ENCODE peak calls at places on chromosomes 7 and 10, in four cellular contexts. B is AG04450, U is astrocyte of the spinal cord, H is lower lobe of right lung. E is an unnamed sample.

GRCh38 chr7:64407148-64407547 is 93.4 kb downstream of the ZNF736 start:
- DNase-seq in H (no peak), B (no peak), U (no peak), E (no peak)

GRCh38 chr10:22252801-22253577 is 35.2 kb upstream of the EBLN1 start:
- DNase-seq in U (peak), B (no peak), H (peak), E (peak)

GRCh38 chr10:18060217-18060616 is 80.0 kb upstream of the CACNB2 start:
- DNase-seq in H (no peak), B (peak), U (no peak), E (no peak)

GRCh38 chr10:93392111-93392510 is 90.0 kb downstream of the MYOF start:
- DNase-seq in H (no peak), U (no peak), B (no peak), E (no peak)

GRCh38 chr10:88089498-88089897 is 226.1 kb downstream of the PTEN start:
- DNase-seq in U (no peak), B (no peak), H (no peak), E (no peak)

GRCh38 chr10:48449501-48450232 is 143.2 kb downstream of the MAPK8 start:
- DNase-seq in H (no peak), U (no peak), B (no peak), E (peak)

GRCh38 chr10:103592186-103593021 is 98.9 kb downstream of the NEURL1 start:
- DNase-seq in U (peak), B (no peak), H (no peak), E (no peak)

GRCh38 chr7:47677664-47678063 is 95.8 kb upstream of the TNS3 start:
- DNase-seq in U (no peak), B (no peak), H (no peak), E (no peak)

GRCh38 chr7:115631782-115632181 is 398.8 kb downstream of the TFEC start:
- DNase-seq in B (no peak), H (no peak), U (no peak), E (no peak)

GRCh38 chr10:131419797-131420196 is 108.3 kb upstream of the TCERG1L start:
- DNase-seq in B (no peak), H (no peak), U (no peak), E (no peak)

GRCh38 chr7:65927489-65928448 is 54.2 kb downstream of the GUSB start:
- DNase-seq in U (no peak), H (no peak), B (no peak), E (no peak)

GRCh38 chr10:89391882-89392756 is at the start of gene IFIT1:
- DNase-seq in U (peak), B (peak), H (no peak), E (no peak)

GRCh38 chr7:73509463-73509862 is 12.6 kb downstream of the BAZ1B start:
- DNase-seq in U (no peak), B (no peak), H (peak), E (peak)

GRCh38 chr7:44111759-44112158 is 7.6 kb downstream of the AEBP1 start:
- DNase-seq in B (no peak), H (no peak), U (no peak), E (no peak)

GRCh38 chr7:130364446-130364845 is 15.8 kb upstream of the CPA1 start:
- DNase-seq in H (no peak), U (no peak), B (no peak), E (no peak)

GRCh38 chr10:100978896-100979185 is 8.5 kb downstream of the MRPL43 start:
- DNase-seq in U (no peak), B (no peak), H (no peak), E (no peak)

GRCh38 chr7:100894860-100895700 is 608 bp downstream of the ACHE start:
- DNase-seq in B (no peak), U (no peak), H (no peak), E (peak)

GRCh38 chr10:124379609-124380193 is 39.0 kb downstream of the OAT start:
- DNase-seq in H (no peak), U (no peak), B (no peak), E (peak)

GRCh38 chr7:156722427-156722826 is 81.9 kb downstream of the RNF32 start:
- DNase-seq in H (no peak), U (no peak), B (no peak), E (no peak)

GRCh38 chr7:42107484-42107883 is 129.5 kb downstream of the GLI3 start:
- DNase-seq in B (no peak), H (no peak), U (no peak), E (no peak)

GRCh38 chr7:111527545-111527944 is 34.7 kb downstream of the IMMP2L start:
- DNase-seq in H (no peak), B (no peak), U (no peak), E (no peak)

GRCh38 chr10:13993169-13993568 is 337.6 kb downstream of the FRMD4A start:
- DNase-seq in H (no peak), B (peak), U (peak), E (no peak)

GRCh38 chr10:96352027-96352426 is 6.8 kb downstream of the OPALIN start:
- DNase-seq in H (no peak), U (no peak), B (no peak), E (no peak)

GRCh38 chr7:101088858-101089529 is 3.7 kb downstream of the TRIM56 start:
- DNase-seq in B (no peak), H (no peak), U (no peak), E (no peak)

GRCh38 chr10:93468532-93469213 is 13.5 kb downstream of the MYOF start:
- DNase-seq in H (no peak), B (peak), U (peak), E (no peak)

GRCh38 chr7:55140981-55141278 is 122.1 kb downstream of the EGFR start:
- DNase-seq in U (no peak), H (no peak), B (no peak), E (no peak)

GRCh38 chr10:4586756-4587155 is 239.3 kb upstream of the AKR1E2 start:
- DNase-seq in B (no peak), U (peak), H (no peak), E (no peak)

GRCh38 chr7:151632750-151633515 is 113.2 kb upstream of the RHEB start:
- DNase-seq in U (peak), B (no peak), H (peak), E (peak)

GRCh38 chr10:10967029-10967428 is 50.6 kb upstream of the CELF2 start:
- DNase-seq in B (no peak), U (no peak), H (no peak), E (no peak)
- TF ChIP-seq CTCF in B (no peak), U (no peak), H (no peak), E (no peak)

GRCh38 chr7:50641442-50642405 is 76.5 kb upstream of the DDC start:
- DNase-seq in B (no peak), H (no peak), U (no peak), E (peak)
- TF ChIP-seq CTCF in B (no peak), H (peak), U (no peak), E (peak)

DNA sequence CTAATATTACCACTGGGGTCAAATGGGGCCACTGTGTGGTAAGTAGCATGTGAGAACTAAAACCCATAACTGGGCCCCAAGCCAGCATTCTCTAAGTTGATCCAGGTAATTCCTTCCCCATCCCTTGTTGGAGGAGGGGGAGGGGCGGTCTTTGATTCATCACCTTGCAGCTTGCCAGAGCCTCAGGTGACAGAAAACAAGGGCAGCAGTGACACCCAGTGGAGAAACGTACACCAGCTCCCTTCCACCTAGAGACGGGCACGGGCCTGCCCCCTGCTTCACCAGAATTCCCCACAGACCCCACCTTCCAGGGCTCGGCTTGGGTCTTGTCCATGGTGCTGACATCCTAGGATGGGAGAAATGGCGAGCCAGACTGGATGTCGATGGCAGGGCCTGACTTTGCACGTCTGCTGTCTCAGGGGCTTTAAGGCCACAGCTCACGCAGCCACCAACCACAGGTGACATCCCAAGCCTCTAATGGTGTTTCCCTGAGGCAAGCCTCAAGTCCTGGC is 102.0 kb downstream of the STRA8 start:
- DNase-seq in B (peak), H (no peak), U (peak), E (no peak)
- TF ChIP-seq CTCF in B (no peak), H (peak), U (peak), E (peak)

DNA sequence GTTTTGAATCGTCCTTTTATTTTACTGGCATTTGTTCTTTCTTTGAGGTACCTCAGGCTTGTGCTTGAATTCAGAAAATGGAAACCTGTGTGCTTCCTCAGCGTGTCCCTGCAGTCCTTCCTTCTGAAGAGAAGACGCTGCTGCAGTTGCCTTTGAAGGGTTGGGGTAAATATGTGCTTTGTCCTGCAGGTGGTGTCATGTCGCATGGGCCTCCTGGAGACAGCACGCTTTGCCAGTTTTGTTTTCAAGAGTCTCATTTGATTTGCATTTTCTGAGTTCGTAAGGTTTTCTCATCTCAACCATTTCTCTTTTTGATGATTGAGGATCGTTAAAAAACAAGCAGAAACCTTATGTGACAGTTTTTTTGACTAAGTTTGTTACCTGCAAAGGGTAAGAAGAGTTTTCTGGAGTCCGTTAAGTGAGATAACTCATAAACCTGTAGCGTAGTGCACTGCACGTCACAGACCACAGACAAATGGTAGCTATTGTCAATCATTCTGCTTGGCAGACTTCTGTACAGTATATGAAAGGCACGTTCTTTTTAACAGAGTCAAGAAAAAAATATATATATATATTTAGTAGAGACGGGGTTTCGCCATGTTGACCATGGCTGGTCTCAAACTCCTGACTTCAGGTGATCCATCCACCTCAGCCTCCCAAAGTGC is 57.0 kb downstream of the CDC123 start:
- DNase-seq in H (no peak), U (peak), B (no peak), E (no peak)
- TF ChIP-seq CTCF in H (no peak), U (peak), B (peak), E (peak)

GRCh38 chr7:149354119-149354518 is 92.1 kb downstream of the ZNF783 start:
- DNase-seq in B (no peak), H (no peak), U (no peak), E (no peak)

GRCh38 chr7:149355390-149356048 is 93.5 kb downstream of the ZNF783 start:
- DNase-seq in B (no peak), U (no peak), H (no peak), E (no peak)
- TF ChIP-seq CTCF in B (no peak), U (no peak), H (no peak), E (no peak)

DNA sequence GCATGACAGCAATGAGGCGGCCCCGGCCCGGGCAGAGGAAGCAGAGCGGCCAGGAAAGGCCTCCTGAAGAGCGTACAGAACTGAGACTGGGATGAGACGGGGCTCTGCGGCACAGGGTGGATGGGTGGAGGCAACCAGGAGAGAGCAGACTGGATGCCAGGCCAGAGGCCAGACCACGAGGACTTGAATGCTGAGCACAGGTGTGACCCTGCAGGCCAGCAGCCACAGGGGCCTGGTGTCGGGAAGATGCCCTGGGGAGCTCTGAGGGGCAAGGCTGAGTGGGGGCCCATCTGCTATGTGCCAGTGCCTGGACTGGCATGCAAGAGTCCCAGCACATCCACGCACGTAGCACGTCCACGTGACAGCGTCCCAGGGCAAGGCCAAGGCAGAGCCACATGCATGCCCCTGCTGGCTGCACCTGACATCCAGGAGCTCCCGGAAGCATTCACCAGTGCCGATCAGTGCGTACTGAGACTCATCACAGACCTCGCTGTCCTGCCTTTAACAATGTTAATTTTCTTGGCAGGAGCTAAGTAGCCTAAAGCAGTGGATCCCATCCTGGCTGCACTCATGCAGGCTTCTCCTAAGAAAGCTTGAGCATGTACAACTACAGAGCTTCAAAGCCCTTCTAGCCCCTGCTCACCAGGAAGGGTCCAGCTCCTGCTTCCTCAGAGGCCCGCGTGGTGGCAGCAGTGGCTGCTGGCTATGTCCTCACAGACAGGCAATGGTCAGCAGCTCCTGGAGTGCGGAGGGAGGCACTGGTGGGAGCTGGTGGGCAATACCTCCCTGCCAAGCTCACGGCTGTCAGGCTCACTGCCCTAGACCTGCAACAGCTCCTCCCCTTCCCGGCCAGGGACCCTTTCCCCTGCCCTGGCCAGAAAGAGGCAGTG is 18.0 kb downstream of the GRID1 start:
- DNase-seq in B (no peak), U (no peak), H (peak), E (peak)
- TF ChIP-seq CTCF in B (no peak), U (peak), H (no peak), E (no peak)

GRCh38 chr10:125836746-125837145 is 13.4 kb downstream of the BCCIP start:
- DNase-seq in U (no peak), B (no peak), H (no peak), E (no peak)
- TF ChIP-seq CTCF in U (no peak), B (no peak), H (no peak), E (no peak)